ENCODE peak calls at places on chromosome 6, in six cellular contexts. Y is H1, S is HepG2, A is K562, N is SK-N-SH, I is GM12892. R is an unnamed sample.

GRCh38 chr6:5541751-5542432 is 280.6 kb downstream of the FARS2 start:
- DNase-seq in Y (peak; percentile 38), S (no peak), A (no peak), N (no peak), I (no peak), R (no peak)

GRCh38 chr6:136060052-136060451 is 190.1 kb downstream of the MTFR2 start:
- DNase-seq in Y (no peak), S (no peak), A (no peak), N (no peak), I (no peak), R (no peak)

GRCh38 chr6:158027590-158028285 is 46.1 kb downstream of the SYNJ2 start:
- DNase-seq in Y (no peak), S (no peak), A (no peak), N (no peak), I (no peak), R (no peak)

GRCh38 chr6:42118162-42119001 is 24.0 kb downstream of the C6orf132 start:
- DNase-seq in Y (no peak), S (peak; percentile 83), A (no peak), N (peak; percentile 68), I (no peak), R (no peak)

GRCh38 chr6:34459899-34460593 is 5.8 kb upstream of the PACSIN1 start:
- DNase-seq in Y (no peak), S (peak; percentile 59), A (peak; percentile 74), N (peak; percentile 63), I (no peak), R (peak; percentile 52)

GRCh38 chr6:105808571-105808970 is 277.6 kb upstream of the PRDM1 start:
- DNase-seq in Y (no peak), S (no peak), A (peak; percentile 36), N (no peak), I (no peak), R (no peak)

GRCh38 chr6:73515204-73516101 is 5.4 kb downstream of the EEF1A1 start:
- DNase-seq in Y (no peak), S (peak; percentile 73), A (peak; percentile 38), N (peak; percentile 39), I (no peak), R (no peak)

GRCh38 chr6:25017486-25017885 is 81.7 kb upstream of the RIPOR2 start:
- DNase-seq in Y (no peak), S (no peak), A (no peak), N (no peak), I (no peak), R (no peak)

GRCh38 chr6:166563805-166564204 is 22.7 kb downstream of the RAMACL start:
- DNase-seq in Y (no peak), S (no peak), A (no peak), N (no peak), I (no peak), R (no peak)

GRCh38 chr6:157791461-157791860 is 31.6 kb upstream of the SNX9 start:
- DNase-seq in Y (no peak), S (no peak), A (no peak), N (no peak), I (no peak), R (no peak)

GRCh38 chr6:97240222-97240621 is 42.8 kb downstream of the MMS22L start:
- DNase-seq in Y (no peak), S (no peak), A (no peak), N (no peak), I (no peak), R (no peak)

GRCh38 chr6:166418691-166419143 is 36.0 kb upstream of the MPC1 start:
- DNase-seq in Y (no peak), S (no peak), A (no peak), N (no peak), I (no peak), R (no peak)

GRCh38 chr6:150686566-150686965 is 86.9 kb downstream of the PLEKHG1 start:
- DNase-seq in Y (no peak), S (no peak), A (no peak), N (no peak), I (no peak), R (no peak)

DNA sequence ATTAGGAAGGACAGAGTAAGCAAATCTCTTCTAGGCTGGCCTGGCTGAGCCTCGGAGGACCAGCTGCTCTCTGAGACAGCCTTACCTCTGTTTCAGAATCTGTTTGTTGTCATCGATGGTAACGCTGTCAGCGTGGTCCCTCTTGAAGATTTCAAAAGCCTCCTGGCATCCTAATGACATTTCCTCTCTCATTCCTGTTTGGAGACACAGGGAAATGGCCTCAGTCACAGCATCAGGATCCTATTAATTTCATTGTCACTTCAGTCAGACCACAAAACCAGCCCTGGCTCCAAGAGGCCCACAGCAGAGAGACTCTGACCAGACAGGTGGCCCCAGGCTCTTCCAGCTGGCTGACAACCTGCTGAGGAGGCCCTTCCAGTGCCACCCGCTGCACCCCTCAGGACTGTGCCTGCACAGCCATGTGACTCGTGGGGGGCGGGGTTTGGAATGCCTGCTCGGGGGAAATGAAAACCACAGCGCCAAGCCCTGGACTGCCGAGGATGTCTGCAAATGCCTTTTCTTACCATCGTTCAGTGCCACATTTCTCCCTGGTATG is 108.5 kb upstream of the KCNK16 start:
- DNase-seq in Y (no peak), S (no peak), A (no peak), N (peak; percentile 84), I (no peak), R (no peak)
- TF ChIP-seq TAF1 in Y (no peak), S (no peak), A (no peak), N (no peak), I (no peak), R (no peak)

GRCh38 chr6:2396856-2397640 is 151.6 kb upstream of the GMDS start:
- DNase-seq in Y (no peak), S (no peak), A (no peak), N (no peak), I (no peak), R (no peak)
- TF ChIP-seq TAF1 in Y (no peak), S (no peak), A (no peak), N (no peak), I (no peak), R (no peak)

GRCh38 chr6:83153958-83154357 is 39.1 kb downstream of the PGM3 start:
- DNase-seq in Y (no peak), S (no peak), A (no peak), N (no peak), I (no peak), R (no peak)
- TF ChIP-seq TAF1 in Y (no peak), S (no peak), A (no peak), N (no peak), I (no peak), R (no peak)

GRCh38 chr6:167932468-167933276 is 64.8 kb upstream of the KIF25 start:
- DNase-seq in Y (no peak), S (peak; percentile 88), A (no peak), N (no peak), I (no peak), R (no peak)
- TF ChIP-seq TAF1 in Y (no peak), S (no peak), A (no peak), N (no peak), I (no peak), R (no peak)

GRCh38 chr6:1417718-1418117 is 28.3 kb downstream of the FOXF2 start:
- DNase-seq in Y (no peak), S (no peak), A (no peak), N (no peak), I (no peak), R (no peak)
- TF ChIP-seq TAF1 in Y (no peak), S (no peak), A (no peak), N (no peak), I (no peak), R (no peak)

GRCh38 chr6:137416376-137417109 is 77.7 kb downstream of the OLIG3 start:
- DNase-seq in Y (no peak), S (no peak), A (peak; percentile 45), N (no peak), I (no peak), R (no peak)
- TF ChIP-seq TAF1 in Y (no peak), S (no peak), A (no peak), N (no peak), I (no peak), R (no peak)

R was measured in GM12891.